ENCODE peak calls at places on chromosomes 7 and 10, in eight cellular contexts. D is IMR-90; I is upper lobe of left lung; N is heart right ventricle; U is pancreas; T is heart left ventricle; Y is gastrocnemius medialis; B is naive thymus-derived CD4-positive, alpha-beta T cell. O is an unnamed sample. For H3K4me1, the result is how much of the 10 kb centered on the place peaks cover.

GRCh38 chr7:130649004-130649790 is 19.4 kb downstream of the COPG2 start:
- ATAC-seq in U (no peak), T (no peak), I (no peak), Y (no peak), N (no peak), D (peak), B (no peak), O (no peak)

GRCh38 chr10:63201118-63201517 is 68.0 kb downstream of the NRBF2 start:
- ATAC-seq in N (no peak), T (no peak), D (no peak), U (no peak), B (no peak), I (no peak), Y (no peak), O (no peak)

GRCh38 chr7:121384159-121384745 is 11.9 kb downstream of the FAM3C start:
- ATAC-seq in I (no peak), N (peak), B (no peak), D (no peak), U (peak), Y (no peak), T (peak), O (no peak)

GRCh38 chr10:1366277-1366676 is 310.1 kb downstream of the WDR37 start:
- ATAC-seq in T (no peak), N (no peak), I (no peak), B (no peak), U (no peak), Y (no peak), D (no peak), O (no peak)

GRCh38 chr7:348480-348844 is 58.5 kb downstream of the FOXL3 start:
- ATAC-seq in B (no peak), N (no peak), T (no peak), Y (no peak), D (no peak), I (no peak), U (no peak), O (no peak)

GRCh38 chr7:121279060-121279620 is 49.7 kb upstream of the WNT16 start:
- ATAC-seq in D (no peak), N (no peak), U (no peak), T (no peak), Y (no peak), I (no peak), B (no peak), O (no peak)

GRCh38 chr10:124917168-124917938 is 24.6 kb upstream of the ZRANB1 start:
- ATAC-seq in D (peak), N (peak), T (peak), I (peak), B (no peak), Y (peak), U (peak), O (peak)

GRCh38 chr10:28354552-28354951 is 51.7 kb upstream of the MPP7 start:
- ATAC-seq in U (no peak), B (no peak), T (no peak), D (no peak), I (no peak), Y (no peak), N (no peak), O (no peak)

GRCh38 chr7:138226001-138226476 is 149.8 kb downstream of the AKR1D1 start:
- ATAC-seq in N (peak), B (peak), D (no peak), I (peak), U (no peak), T (peak), Y (no peak), O (no peak)

GRCh38 chr7:112484671-112485097 is 3.9 kb downstream of the LSMEM1 start:
- ATAC-seq in Y (peak), I (peak), D (peak), N (peak), T (peak), B (no peak), U (peak), O (peak)

GRCh38 chr10:48609899-48610584 is 5.2 kb upstream of the ARHGAP22 start:
- ATAC-seq in Y (no peak), U (no peak), I (no peak), N (no peak), T (no peak), D (no peak), B (no peak), O (no peak)

GRCh38 chr10:31586708-31587107 is 267.7 kb downstream of the ZEB1 start:
- ATAC-seq in T (peak), U (no peak), N (no peak), D (no peak), B (peak), Y (no peak), I (peak), O (no peak)

GRCh38 chr7:13442226-13442625 is 547.2 kb downstream of the ETV1 start:
- ATAC-seq in N (no peak), T (no peak), I (no peak), D (no peak), U (no peak), Y (no peak), B (no peak), O (no peak)

GRCh38 chr10:24406809-24407483 is 198.0 kb downstream of the KIAA1217 start:
- ATAC-seq in B (no peak), T (no peak), I (no peak), D (no peak), N (no peak), U (no peak), Y (peak), O (no peak)

GRCh38 chr7:47047384-47047783 is 534.5 kb downstream of the TNS3 start:
- ATAC-seq in B (no peak), U (no peak), N (no peak), Y (no peak), I (no peak), D (no peak), T (no peak), O (no peak)

GRCh38 chr7:51316666-51317581 is at the start of gene COBL:
- ATAC-seq in U (peak), B (peak), N (peak), T (peak), Y (peak), I (peak), D (no peak), O (peak)

GRCh38 chr7:83452256-83452655 is 196.7 kb downstream of the SEMA3E start:
- ATAC-seq in N (no peak), Y (no peak), D (no peak), U (no peak), T (no peak), B (no peak), I (no peak), O (no peak)

GRCh38 chr10:45627412-45628048 is 45.0 kb downstream of the ZFAND4 start:
- ATAC-seq in U (peak), D (no peak), N (peak), B (no peak), I (no peak), Y (peak), T (peak), O (no peak)

GRCh38 chr10:63700209-63700934 is 179.2 kb downstream of the REEP3 start:
- ATAC-seq in T (peak), B (peak), U (no peak), I (peak), N (peak), Y (peak), D (peak), O (peak)

GRCh38 chr7:23261843-23262452 is 15.4 kb downstream of the GPNMB start:
- ATAC-seq in T (peak), D (peak), B (peak), Y (peak), N (peak), U (peak), I (peak), O (peak)

GRCh38 chr10:74888947-74889661 is 62.7 kb downstream of the KAT6B start:
- ATAC-seq in Y (peak), N (no peak), I (no peak), U (peak), D (peak), B (no peak), T (peak), O (no peak)

GRCh38 chr7:44282601-44283171 is 42.7 kb downstream of the CAMK2B start:
- ATAC-seq in N (no peak), I (no peak), T (no peak), Y (no peak), B (no peak), D (no peak), U (no peak), O (no peak)

GRCh38 chr10:103241262-103242011 is 4.2 kb upstream of the RPEL1 start:
- ATAC-seq in U (peak), Y (peak), D (peak), N (peak), I (peak), B (peak), T (no peak), O (no peak)

GRCh38 chr10:100006241-100006886 is 3.4 kb downstream of the DNMBP start:
- ATAC-seq in T (peak), N (no peak), I (peak), U (no peak), Y (peak), B (peak), D (peak), O (peak)

GRCh38 chr10:79070611-79071534 is 2.1 kb downstream of the ZMIZ1 start:
- ATAC-seq in I (peak), D (peak), T (peak), Y (peak), N (peak), B (no peak), U (peak), O (peak)
- H3K4me1 ChIP-seq in I (half or more), D (under half), T (half or more), Y (half or more), N (half or more), B (under half), U (under half), O (half or more)

DNA sequence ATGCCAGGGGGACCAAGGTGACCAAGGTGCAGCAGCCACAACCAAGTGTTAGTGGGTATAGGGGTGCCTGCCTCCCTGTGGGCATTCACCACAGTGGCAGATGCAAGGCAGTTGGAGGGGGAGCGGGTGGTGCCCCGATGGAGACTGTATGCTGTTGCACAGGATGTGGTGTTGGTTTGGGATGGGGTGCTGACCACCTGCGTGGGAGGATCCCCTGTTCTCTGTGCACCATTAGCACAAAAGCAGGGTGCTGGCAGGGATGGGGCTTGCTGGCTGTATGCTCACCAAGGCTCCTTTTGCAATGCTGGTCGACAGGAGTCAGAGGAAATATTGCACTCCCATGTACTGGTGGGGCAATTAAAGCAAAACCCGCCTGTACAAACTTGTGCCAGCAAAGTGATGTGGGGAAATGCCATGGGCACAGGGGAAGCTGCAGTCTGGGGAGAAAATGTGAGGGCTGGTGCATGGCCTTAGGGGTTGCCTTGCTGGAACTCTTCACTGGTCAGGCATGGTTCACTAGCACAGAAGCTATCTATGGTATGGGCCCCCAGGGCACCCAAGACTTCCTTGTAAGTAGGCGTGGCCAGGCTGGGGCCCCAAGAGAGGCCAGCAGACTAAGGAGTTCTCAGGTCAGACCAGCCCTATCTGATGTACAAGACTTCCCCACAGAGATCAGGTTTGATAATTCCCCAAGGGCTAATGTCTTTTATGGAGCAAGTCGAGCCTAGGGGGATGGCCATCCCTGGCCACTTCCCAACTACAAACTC is 51.9 kb upstream of the GNAT3 start:
- ATAC-seq in U (no peak), Y (no peak), T (no peak), I (peak), B (no peak), D (no peak), N (no peak), O (no peak)
- H3K4me3 ChIP-seq in U (no peak), Y (no peak), T (no peak), I (no peak), B (no peak), D (no peak), N (no peak), O (no peak)

DNA sequence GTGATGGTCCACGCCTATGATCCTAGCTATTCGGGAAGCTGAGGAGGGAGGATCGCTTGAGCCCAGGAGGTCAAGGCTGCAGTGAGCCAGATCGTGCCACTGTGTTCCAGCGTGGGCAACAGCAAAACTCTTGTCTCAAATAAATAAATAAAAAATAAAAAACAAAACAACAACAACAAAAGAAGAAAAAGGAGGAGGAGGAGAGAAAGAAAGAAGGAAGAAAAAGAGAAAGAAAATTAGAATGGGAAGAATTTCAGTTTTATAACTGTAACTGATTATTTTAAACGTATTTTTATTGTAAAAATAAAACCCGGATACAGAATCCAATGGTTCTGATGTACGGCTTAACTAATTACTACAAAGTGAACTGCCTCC is 37.2 kb upstream of the PSAP start:
- ATAC-seq in U (no peak), B (no peak), T (no peak), I (no peak), Y (no peak), N (no peak), D (no peak), O (no peak)
- H3K27ac ChIP-seq in U (peak), B (no peak), T (peak), I (peak), Y (peak), N (peak), D (peak), O (peak)

DNA sequence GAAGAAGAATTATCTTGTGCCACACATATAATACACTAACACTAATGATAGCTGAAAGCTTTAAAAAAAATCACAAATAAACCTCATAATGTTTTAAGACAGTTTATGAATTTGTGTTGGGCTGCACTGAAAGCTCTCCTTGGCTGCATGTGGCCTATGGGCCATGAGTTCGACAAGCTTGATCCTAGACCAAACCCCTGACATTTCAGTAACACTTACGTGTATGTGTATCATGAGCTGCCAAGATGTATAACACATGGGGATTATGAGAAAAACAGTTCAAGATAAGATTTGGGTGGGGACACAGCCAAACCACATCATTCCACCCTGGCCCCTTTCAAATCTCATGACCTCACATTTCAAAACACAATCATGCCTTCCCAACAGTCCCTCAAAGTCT is 823.8 kb downstream of the PCDH15 start:
- ATAC-seq in T (no peak), U (no peak), B (no peak), D (no peak), Y (no peak), N (no peak), I (peak), O (no peak)
- H3K4me1 ChIP-seq in T (under half), U (under half), B (under half), D (under half), Y (under half), N (under half), I (under half), O (under half)

DNA sequence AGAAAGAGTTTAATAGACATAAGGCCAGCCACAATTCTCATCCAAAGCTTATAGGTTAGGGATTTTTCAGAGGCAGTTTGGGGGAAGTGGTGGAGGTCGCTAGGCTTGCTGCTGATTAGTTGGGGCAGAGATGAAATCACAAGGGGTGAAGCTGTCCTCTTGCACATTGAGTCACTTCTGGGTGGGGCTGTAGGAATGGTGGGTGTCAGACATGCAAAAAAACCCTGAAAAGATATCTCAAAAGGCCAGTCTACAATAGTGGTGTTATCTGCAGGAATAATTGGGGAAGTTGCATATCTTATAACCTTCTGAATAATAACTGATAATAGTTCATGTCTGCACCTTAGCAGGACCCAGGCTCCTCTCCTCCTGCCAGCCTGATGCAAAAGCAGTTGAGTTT is 2.1 kb downstream of the FAM24B start:
- ATAC-seq in Y (no peak), T (no peak), N (no peak), I (no peak), B (no peak), U (no peak), D (no peak), O (no peak)
- H3K4me3 ChIP-seq in Y (no peak), T (no peak), N (no peak), I (no peak), B (no peak), U (no peak), D (no peak), O (no peak)

DNA sequence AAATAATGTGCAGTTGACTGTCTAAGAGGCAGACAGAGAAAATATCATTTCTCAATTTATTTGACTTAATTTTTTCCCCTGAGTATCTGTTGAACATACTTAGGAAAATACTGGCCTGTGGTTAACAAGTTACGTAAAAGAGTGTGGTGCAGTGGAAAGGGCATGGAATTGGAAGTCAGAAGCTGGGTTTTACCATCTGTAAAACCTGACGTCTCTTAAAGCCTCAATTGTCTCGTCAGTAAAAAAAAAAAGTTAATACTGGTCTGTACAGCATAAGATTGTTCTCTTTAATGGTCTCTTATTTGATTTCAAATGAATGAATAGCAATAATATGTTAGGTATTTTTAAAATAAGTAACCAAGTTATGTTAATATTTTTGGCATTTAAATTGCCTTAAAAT is 67.8 kb downstream of the PHTF2 start:
- ATAC-seq in U (no peak), D (peak), T (no peak), N (no peak), B (no peak), Y (no peak), I (no peak), O (no peak)
- H3K27ac ChIP-seq in U (no peak), D (peak), T (no peak), N (no peak), B (no peak), Y (no peak), I (no peak), O (no peak)

DNA sequence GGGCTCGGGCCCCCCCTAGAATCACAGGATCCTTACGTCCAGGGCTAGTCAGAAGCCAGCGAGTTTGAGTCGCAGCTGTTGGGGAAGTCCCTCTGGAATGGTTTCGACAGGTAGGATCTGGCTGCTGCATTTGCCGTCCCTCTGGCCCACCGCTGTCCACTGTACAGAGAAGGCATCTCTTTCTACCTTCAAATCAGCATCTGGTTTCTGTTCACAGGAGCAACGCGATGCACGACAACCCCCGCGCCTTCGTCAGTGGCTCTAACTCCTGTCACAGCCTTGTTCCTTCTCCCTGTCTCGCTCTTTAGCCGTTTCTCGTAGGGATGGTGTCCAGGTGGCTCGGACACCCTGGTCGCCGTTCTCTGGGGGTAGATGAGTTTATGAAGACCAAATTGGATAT is 11.2 kb upstream of the PFKFB3 start:
- ATAC-seq in U (peak), N (no peak), B (no peak), T (no peak), D (no peak), I (no peak), Y (peak), O (no peak)
- H3K4me1 ChIP-seq in U (under half), N (under half), B (under half), T (under half), D (under half), I (under half), Y (half or more), O (under half)